ENCODE peak calls at places on chromosome 22, in ten cellular contexts. I is D721Med; U is fibroblast of the conjunctiva; S is HCEC 1CT; M is RPMI7951; N is kidney tubule cell; Y is stimulated activated CD4-positive, alpha-beta T cell treated with anti-CD3 and anti-CD28 coated beads, Interleukin-4, amount 100 ng/mL, for 48 hours; V is activated CD8-positive, alpha-beta memory T cell treated with anti-CD3 and anti-CD28 coated beads for 48 hours; E is HFFc6; G is activated CD8-positive, alpha-beta T cell treated with anti-CD3 and anti-CD28 coated beads for 36 hours. J is an unnamed sample.
A peak's percentile ranks its signal among the peaks of the same experiment; 100 is the strongest.

GRCh38 chr22:37552560-37553163 is 7.6 kb upstream of the CDC42EP1 start:
- DNase-seq in S (peak; percentile 49), V (no peak), I (no peak), M (peak; percentile 72), Y (no peak), N (peak; percentile 57), G (no peak), U (no peak), E (peak; percentile 21), J (no peak)

GRCh38 chr22:22547692-22548348 is 11.2 kb downstream of the PRAME start:
- DNase-seq in U (no peak), N (no peak), G (no peak), S (no peak), Y (no peak), I (no peak), E (no peak), M (no peak), V (no peak), J (no peak)

GRCh38 chr22:43060213-43060612 is 29.0 kb downstream of the TTLL1 start:
- DNase-seq in G (peak; percentile 66), Y (peak; percentile 70), V (no peak), S (no peak), N (peak; percentile 25), U (no peak), I (peak; percentile 32), M (no peak), E (no peak), J (no peak)

GRCh38 chr22:45225732-45226560 is 14.7 kb downstream of the KIAA0930 start:
- DNase-seq in N (no peak), S (no peak), E (no peak), V (no peak), M (no peak), Y (no peak), I (no peak), U (no peak), G (no peak), J (no peak)

GRCh38 chr22:28938286-28938833 is 55.0 kb downstream of the ZNRF3 start:
- DNase-seq in Y (no peak), I (no peak), V (no peak), G (no peak), S (no peak), N (no peak), E (no peak), M (no peak), U (no peak), J (no peak)

GRCh38 chr22:45891996-45892621 is 84.9 kb downstream of the WNT7B start:
- DNase-seq in Y (no peak), I (no peak), E (no peak), U (no peak), G (no peak), V (no peak), N (no peak), M (no peak), S (no peak), J (no peak)

GRCh38 chr22:41290262-41291221 is 4.6 kb upstream of the RANGAP1 start:
- DNase-seq in U (peak; percentile 76), E (peak; percentile 87), Y (no peak), M (peak; percentile 71), V (no peak), I (no peak), N (peak; percentile 93), G (no peak), S (peak; percentile 90), J (no peak)

GRCh38 chr22:32619614-32620426 is 145.2 kb downstream of the FBXO7 start:
- DNase-seq in I (no peak), U (peak; percentile 89), E (peak; percentile 87), S (no peak), V (no peak), G (no peak), M (peak; percentile 98), Y (no peak), N (peak; percentile 89), J (no peak)

GRCh38 chr22:41353862-41354575 is 27.7 kb upstream of the TEF start:
- DNase-seq in U (no peak), N (no peak), M (no peak), Y (no peak), S (no peak), E (no peak), G (no peak), I (no peak), V (no peak), J (no peak)